ENCODE peak calls at places on chromosomes 3 and 15, in six cellular contexts. One of them, this sample, is unnamed.

GRCh38 chr15:87477759-87478687 is 778.5 kb downstream of the NTRK3 start:
- DNase-seq in stimulated activated CD4-positive, alpha-beta T cell treated with anti-CD3 and anti-CD28 coated beads, TNF-alpha, amount 100 ng/mL, for 4 hours: no peak
- DNase-seq in amniotic epithelial cell: peak
- DNase-seq in progenitor cell of endocrine pancreas: no peak
- DNase-seq in T-helper 9 cell: no peak
- DNase-seq in NCI-H2029: peak
- DNase-seq in this sample: peak

GRCh38 chr15:88535100-88535499 is 11.4 kb downstream of the DET1 start:
- DNase-seq in stimulated activated CD4-positive, alpha-beta T cell treated with anti-CD3 and anti-CD28 coated beads, TNF-alpha, amount 100 ng/mL, for 4 hours: no peak
- DNase-seq in amniotic epithelial cell: peak
- DNase-seq in progenitor cell of endocrine pancreas: no peak
- DNase-seq in T-helper 9 cell: no peak
- DNase-seq in NCI-H2029: no peak
- DNase-seq in this sample: no peak

GRCh38 chr3:43638594-43639447 is 17.0 kb upstream of the ANO10 start:
- DNase-seq in stimulated activated CD4-positive, alpha-beta T cell treated with anti-CD3 and anti-CD28 coated beads, TNF-alpha, amount 100 ng/mL, for 4 hours: no peak
- DNase-seq in amniotic epithelial cell: peak
- DNase-seq in progenitor cell of endocrine pancreas: no peak
- DNase-seq in T-helper 9 cell: peak
- DNase-seq in NCI-H2029: peak
- DNase-seq in this sample: peak

GRCh38 chr15:67114846-67115521 is 49.6 kb downstream of the SMAD3 start:
- DNase-seq in stimulated activated CD4-positive, alpha-beta T cell treated with anti-CD3 and anti-CD28 coated beads, TNF-alpha, amount 100 ng/mL, for 4 hours: no peak
- DNase-seq in amniotic epithelial cell: no peak
- DNase-seq in progenitor cell of endocrine pancreas: no peak
- DNase-seq in T-helper 9 cell: no peak
- DNase-seq in NCI-H2029: no peak
- DNase-seq in this sample: no peak

GRCh38 chr3:73623996-73624362 is 762 bp downstream of the PDZRN3 start:
- DNase-seq in stimulated activated CD4-positive, alpha-beta T cell treated with anti-CD3 and anti-CD28 coated beads, TNF-alpha, amount 100 ng/mL, for 4 hours: no peak
- DNase-seq in amniotic epithelial cell: peak
- DNase-seq in progenitor cell of endocrine pancreas: peak
- DNase-seq in T-helper 9 cell: no peak
- DNase-seq in NCI-H2029: no peak
- DNase-seq in this sample: no peak

GRCh38 chr3:58236527-58237237 is 910 bp upstream of the ABHD6 start:
- DNase-seq in stimulated activated CD4-positive, alpha-beta T cell treated with anti-CD3 and anti-CD28 coated beads, TNF-alpha, amount 100 ng/mL, for 4 hours: no peak
- DNase-seq in amniotic epithelial cell: no peak
- DNase-seq in progenitor cell of endocrine pancreas: no peak
- DNase-seq in T-helper 9 cell: no peak
- DNase-seq in NCI-H2029: no peak
- DNase-seq in this sample: no peak

GRCh38 chr3:113431811-113432210 is 9.5 kb downstream of the CFAP44 start:
- DNase-seq in stimulated activated CD4-positive, alpha-beta T cell treated with anti-CD3 and anti-CD28 coated beads, TNF-alpha, amount 100 ng/mL, for 4 hours: no peak
- DNase-seq in amniotic epithelial cell: peak
- DNase-seq in progenitor cell of endocrine pancreas: no peak
- DNase-seq in T-helper 9 cell: no peak
- DNase-seq in NCI-H2029: no peak
- DNase-seq in this sample: no peak

GRCh38 chr3:137171834-137172603 is 214.2 kb downstream of the IL20RB start:
- DNase-seq in stimulated activated CD4-positive, alpha-beta T cell treated with anti-CD3 and anti-CD28 coated beads, TNF-alpha, amount 100 ng/mL, for 4 hours: no peak
- DNase-seq in amniotic epithelial cell: no peak
- DNase-seq in progenitor cell of endocrine pancreas: no peak
- DNase-seq in T-helper 9 cell: no peak
- DNase-seq in NCI-H2029: no peak
- DNase-seq in this sample: no peak

GRCh38 chr3:99366663-99367429 is 271.5 kb upstream of the COL8A1 start:
- DNase-seq in stimulated activated CD4-positive, alpha-beta T cell treated with anti-CD3 and anti-CD28 coated beads, TNF-alpha, amount 100 ng/mL, for 4 hours: no peak
- DNase-seq in amniotic epithelial cell: no peak
- DNase-seq in progenitor cell of endocrine pancreas: no peak
- DNase-seq in T-helper 9 cell: no peak
- DNase-seq in NCI-H2029: no peak
- DNase-seq in this sample: no peak

GRCh38 chr3:171407746-171408145 is 52.5 kb downstream of the TNIK start:
- DNase-seq in stimulated activated CD4-positive, alpha-beta T cell treated with anti-CD3 and anti-CD28 coated beads, TNF-alpha, amount 100 ng/mL, for 4 hours: no peak
- DNase-seq in amniotic epithelial cell: peak
- DNase-seq in progenitor cell of endocrine pancreas: no peak
- DNase-seq in T-helper 9 cell: no peak
- DNase-seq in NCI-H2029: no peak
- DNase-seq in this sample: peak

GRCh38 chr3:36166477-36166876 is 213.8 kb upstream of the STAC start:
- DNase-seq in stimulated activated CD4-positive, alpha-beta T cell treated with anti-CD3 and anti-CD28 coated beads, TNF-alpha, amount 100 ng/mL, for 4 hours: no peak
- DNase-seq in amniotic epithelial cell: no peak
- DNase-seq in progenitor cell of endocrine pancreas: no peak
- DNase-seq in T-helper 9 cell: no peak
- DNase-seq in NCI-H2029: no peak
- DNase-seq in this sample: peak

GRCh38 chr15:76147906-76148553 is 88.2 kb downstream of the TMEM266 start:
- DNase-seq in stimulated activated CD4-positive, alpha-beta T cell treated with anti-CD3 and anti-CD28 coated beads, TNF-alpha, amount 100 ng/mL, for 4 hours: peak
- DNase-seq in amniotic epithelial cell: peak
- DNase-seq in progenitor cell of endocrine pancreas: peak
- DNase-seq in T-helper 9 cell: peak
- DNase-seq in NCI-H2029: no peak
- DNase-seq in this sample: peak

GRCh38 chr3:122358633-122359032 is 24.4 kb downstream of the MIX23 start:
- DNase-seq in stimulated activated CD4-positive, alpha-beta T cell treated with anti-CD3 and anti-CD28 coated beads, TNF-alpha, amount 100 ng/mL, for 4 hours: no peak
- DNase-seq in amniotic epithelial cell: no peak
- DNase-seq in progenitor cell of endocrine pancreas: no peak
- DNase-seq in T-helper 9 cell: no peak
- DNase-seq in NCI-H2029: no peak
- DNase-seq in this sample: no peak

GRCh38 chr3:117036259-117036799 is 326.8 kb downstream of the TUSC7 start:
- DNase-seq in stimulated activated CD4-positive, alpha-beta T cell treated with anti-CD3 and anti-CD28 coated beads, TNF-alpha, amount 100 ng/mL, for 4 hours: no peak
- DNase-seq in amniotic epithelial cell: peak
- DNase-seq in progenitor cell of endocrine pancreas: no peak
- DNase-seq in T-helper 9 cell: no peak
- DNase-seq in NCI-H2029: no peak
- DNase-seq in this sample: no peak

GRCh38 chr3:138442433-138442832 is 8.0 kb downstream of the ESYT3 start:
- DNase-seq in stimulated activated CD4-positive, alpha-beta T cell treated with anti-CD3 and anti-CD28 coated beads, TNF-alpha, amount 100 ng/mL, for 4 hours: no peak
- DNase-seq in amniotic epithelial cell: peak
- DNase-seq in progenitor cell of endocrine pancreas: no peak
- DNase-seq in T-helper 9 cell: no peak
- DNase-seq in NCI-H2029: no peak
- DNase-seq in this sample: peak

GRCh38 chr15:65032823-65033537 is 3.5 kb upstream of the MTFMT start:
- DNase-seq in stimulated activated CD4-positive, alpha-beta T cell treated with anti-CD3 and anti-CD28 coated beads, TNF-alpha, amount 100 ng/mL, for 4 hours: no peak
- DNase-seq in amniotic epithelial cell: peak
- DNase-seq in progenitor cell of endocrine pancreas: peak
- DNase-seq in T-helper 9 cell: peak
- DNase-seq in NCI-H2029: no peak
- DNase-seq in this sample: peak

GRCh38 chr3:101128786-101129185 is 135.6 kb upstream of the ABI3BP start:
- DNase-seq in stimulated activated CD4-positive, alpha-beta T cell treated with anti-CD3 and anti-CD28 coated beads, TNF-alpha, amount 100 ng/mL, for 4 hours: no peak
- DNase-seq in amniotic epithelial cell: no peak
- DNase-seq in progenitor cell of endocrine pancreas: no peak
- DNase-seq in T-helper 9 cell: no peak
- DNase-seq in NCI-H2029: no peak
- DNase-seq in this sample: no peak

GRCh38 chr3:158382479-158382878 is 188.5 kb upstream of the MLF1 start:
- DNase-seq in stimulated activated CD4-positive, alpha-beta T cell treated with anti-CD3 and anti-CD28 coated beads, TNF-alpha, amount 100 ng/mL, for 4 hours: no peak
- DNase-seq in amniotic epithelial cell: no peak
- DNase-seq in progenitor cell of endocrine pancreas: no peak
- DNase-seq in T-helper 9 cell: no peak
- DNase-seq in NCI-H2029: no peak
- DNase-seq in this sample: no peak

GRCh38 chr15:33341943-33342342 is 31.2 kb downstream of the RYR3 start:
- DNase-seq in stimulated activated CD4-positive, alpha-beta T cell treated with anti-CD3 and anti-CD28 coated beads, TNF-alpha, amount 100 ng/mL, for 4 hours: no peak
- DNase-seq in amniotic epithelial cell: no peak
- DNase-seq in progenitor cell of endocrine pancreas: no peak
- DNase-seq in T-helper 9 cell: no peak
- DNase-seq in NCI-H2029: no peak
- DNase-seq in this sample: no peak

GRCh38 chr15:38895326-38896282 is 331.0 kb upstream of the RASGRP1 start:
- DNase-seq in stimulated activated CD4-positive, alpha-beta T cell treated with anti-CD3 and anti-CD28 coated beads, TNF-alpha, amount 100 ng/mL, for 4 hours: no peak
- DNase-seq in amniotic epithelial cell: peak
- DNase-seq in progenitor cell of endocrine pancreas: no peak
- DNase-seq in T-helper 9 cell: no peak
- DNase-seq in NCI-H2029: no peak
- DNase-seq in this sample: peak

GRCh38 chr3:194497799-194498575 is 11.2 kb upstream of the ATP13A3 start:
- DNase-seq in stimulated activated CD4-positive, alpha-beta T cell treated with anti-CD3 and anti-CD28 coated beads, TNF-alpha, amount 100 ng/mL, for 4 hours: no peak
- DNase-seq in amniotic epithelial cell: no peak
- DNase-seq in progenitor cell of endocrine pancreas: no peak
- DNase-seq in T-helper 9 cell: no peak
- DNase-seq in NCI-H2029: no peak
- DNase-seq in this sample: no peak

GRCh38 chr3:197454014-197454413 is 101.8 kb downstream of the BDH1 start:
- DNase-seq in stimulated activated CD4-positive, alpha-beta T cell treated with anti-CD3 and anti-CD28 coated beads, TNF-alpha, amount 100 ng/mL, for 4 hours: no peak
- DNase-seq in amniotic epithelial cell: no peak
- DNase-seq in progenitor cell of endocrine pancreas: no peak
- DNase-seq in T-helper 9 cell: no peak
- DNase-seq in NCI-H2029: no peak
- DNase-seq in this sample: no peak

GRCh38 chr3:26091096-26091495 is 301.2 kb downstream of the OXSM start:
- DNase-seq in stimulated activated CD4-positive, alpha-beta T cell treated with anti-CD3 and anti-CD28 coated beads, TNF-alpha, amount 100 ng/mL, for 4 hours: no peak
- DNase-seq in amniotic epithelial cell: no peak
- DNase-seq in progenitor cell of endocrine pancreas: no peak
- DNase-seq in T-helper 9 cell: no peak
- DNase-seq in NCI-H2029: no peak
- DNase-seq in this sample: no peak

GRCh38 chr3:157066335-157067071 is 93.4 kb downstream of the CCNL1 start:
- DNase-seq in stimulated activated CD4-positive, alpha-beta T cell treated with anti-CD3 and anti-CD28 coated beads, TNF-alpha, amount 100 ng/mL, for 4 hours: no peak
- DNase-seq in amniotic epithelial cell: peak
- DNase-seq in progenitor cell of endocrine pancreas: no peak
- DNase-seq in T-helper 9 cell: no peak
- DNase-seq in NCI-H2029: no peak
- DNase-seq in this sample: no peak

GRCh38 chr3:113552851-113553250 is 20.5 kb downstream of the SIDT1 start:
- DNase-seq in stimulated activated CD4-positive, alpha-beta T cell treated with anti-CD3 and anti-CD28 coated beads, TNF-alpha, amount 100 ng/mL, for 4 hours: no peak
- DNase-seq in amniotic epithelial cell: no peak
- DNase-seq in progenitor cell of endocrine pancreas: no peak
- DNase-seq in T-helper 9 cell: no peak
- DNase-seq in NCI-H2029: no peak
- DNase-seq in this sample: no peak

GRCh38 chr15:57165992-57166391 is 210.3 kb upstream of the CGNL1 start:
- DNase-seq in stimulated activated CD4-positive, alpha-beta T cell treated with anti-CD3 and anti-CD28 coated beads, TNF-alpha, amount 100 ng/mL, for 4 hours: no peak
- DNase-seq in amniotic epithelial cell: peak
- DNase-seq in progenitor cell of endocrine pancreas: no peak
- DNase-seq in T-helper 9 cell: no peak
- DNase-seq in NCI-H2029: no peak
- DNase-seq in this sample: peak

GRCh38 chr3:40187945-40188344 is 121.6 kb upstream of the EIF1B start:
- DNase-seq in stimulated activated CD4-positive, alpha-beta T cell treated with anti-CD3 and anti-CD28 coated beads, TNF-alpha, amount 100 ng/mL, for 4 hours: no peak
- DNase-seq in amniotic epithelial cell: no peak
- DNase-seq in progenitor cell of endocrine pancreas: no peak
- DNase-seq in T-helper 9 cell: no peak
- DNase-seq in NCI-H2029: no peak
- DNase-seq in this sample: no peak

GRCh38 chr15:75578206-75578947 is 738 bp downstream of the PTPN9 start:
- DNase-seq in stimulated activated CD4-positive, alpha-beta T cell treated with anti-CD3 and anti-CD28 coated beads, TNF-alpha, amount 100 ng/mL, for 4 hours: no peak
- DNase-seq in amniotic epithelial cell: no peak
- DNase-seq in progenitor cell of endocrine pancreas: peak
- DNase-seq in T-helper 9 cell: peak
- DNase-seq in NCI-H2029: no peak
- DNase-seq in this sample: no peak

GRCh38 chr3:58640700-58641372 is 25.7 kb downstream of the FAM3D start:
- DNase-seq in stimulated activated CD4-positive, alpha-beta T cell treated with anti-CD3 and anti-CD28 coated beads, TNF-alpha, amount 100 ng/mL, for 4 hours: peak
- DNase-seq in amniotic epithelial cell: peak
- DNase-seq in progenitor cell of endocrine pancreas: peak
- DNase-seq in T-helper 9 cell: peak
- DNase-seq in NCI-H2029: peak
- DNase-seq in this sample: peak

GRCh38 chr3:141412936-141413354 is 44.6 kb downstream of the ZBTB38 start:
- DNase-seq in stimulated activated CD4-positive, alpha-beta T cell treated with anti-CD3 and anti-CD28 coated beads, TNF-alpha, amount 100 ng/mL, for 4 hours: no peak
- DNase-seq in amniotic epithelial cell: peak
- DNase-seq in progenitor cell of endocrine pancreas: no peak
- DNase-seq in T-helper 9 cell: no peak
- DNase-seq in NCI-H2029: peak
- DNase-seq in this sample: peak

GRCh38 chr15:75720787-75721461 is 8.3 kb upstream of the CSPG4 start:
- DNase-seq in stimulated activated CD4-positive, alpha-beta T cell treated with anti-CD3 and anti-CD28 coated beads, TNF-alpha, amount 100 ng/mL, for 4 hours: no peak
- DNase-seq in amniotic epithelial cell: no peak
- DNase-seq in progenitor cell of endocrine pancreas: no peak
- DNase-seq in T-helper 9 cell: no peak
- DNase-seq in NCI-H2029: peak
- DNase-seq in this sample: peak

GRCh38 chr15:90165659-90166489 is 35.3 kb upstream of the SEMA4B start:
- DNase-seq in stimulated activated CD4-positive, alpha-beta T cell treated with anti-CD3 and anti-CD28 coated beads, TNF-alpha, amount 100 ng/mL, for 4 hours: no peak
- DNase-seq in amniotic epithelial cell: peak
- DNase-seq in progenitor cell of endocrine pancreas: no peak
- DNase-seq in T-helper 9 cell: no peak
- DNase-seq in NCI-H2029: peak
- DNase-seq in this sample: peak

GRCh38 chr3:109018828-109019227 is 65.1 kb upstream of the GUCA1C start:
- DNase-seq in stimulated activated CD4-positive, alpha-beta T cell treated with anti-CD3 and anti-CD28 coated beads, TNF-alpha, amount 100 ng/mL, for 4 hours: no peak
- DNase-seq in amniotic epithelial cell: no peak
- DNase-seq in progenitor cell of endocrine pancreas: no peak
- DNase-seq in T-helper 9 cell: no peak
- DNase-seq in NCI-H2029: no peak
- DNase-seq in this sample: no peak

GRCh38 chr3:139764936-139765335 is 87.2 kb upstream of the NMNAT3 start:
- DNase-seq in stimulated activated CD4-positive, alpha-beta T cell treated with anti-CD3 and anti-CD28 coated beads, TNF-alpha, amount 100 ng/mL, for 4 hours: no peak
- DNase-seq in amniotic epithelial cell: peak
- DNase-seq in progenitor cell of endocrine pancreas: no peak
- DNase-seq in T-helper 9 cell: no peak
- DNase-seq in NCI-H2029: no peak
- DNase-seq in this sample: peak

GRCh38 chr3:12042638-12043037 is 38.5 kb downstream of the SYN2 start:
- DNase-seq in stimulated activated CD4-positive, alpha-beta T cell treated with anti-CD3 and anti-CD28 coated beads, TNF-alpha, amount 100 ng/mL, for 4 hours: no peak
- DNase-seq in amniotic epithelial cell: no peak
- DNase-seq in progenitor cell of endocrine pancreas: no peak
- DNase-seq in T-helper 9 cell: no peak
- DNase-seq in NCI-H2029: no peak
- DNase-seq in this sample: no peak

GRCh38 chr15:48072941-48073340 is 47.8 kb upstream of the SLC24A5 start:
- DNase-seq in stimulated activated CD4-positive, alpha-beta T cell treated with anti-CD3 and anti-CD28 coated beads, TNF-alpha, amount 100 ng/mL, for 4 hours: no peak
- DNase-seq in amniotic epithelial cell: no peak
- DNase-seq in progenitor cell of endocrine pancreas: no peak
- DNase-seq in T-helper 9 cell: no peak
- DNase-seq in NCI-H2029: no peak
- DNase-seq in this sample: no peak

GRCh38 chr3:155317211-155317610 is 23.7 kb upstream of the STRIT1 start:
- DNase-seq in stimulated activated CD4-positive, alpha-beta T cell treated with anti-CD3 and anti-CD28 coated beads, TNF-alpha, amount 100 ng/mL, for 4 hours: no peak
- DNase-seq in amniotic epithelial cell: no peak
- DNase-seq in progenitor cell of endocrine pancreas: no peak
- DNase-seq in T-helper 9 cell: no peak
- DNase-seq in NCI-H2029: no peak
- DNase-seq in this sample: no peak

GRCh38 chr3:100761211-100761921 is 52.1 kb downstream of the TFG start:
- DNase-seq in stimulated activated CD4-positive, alpha-beta T cell treated with anti-CD3 and anti-CD28 coated beads, TNF-alpha, amount 100 ng/mL, for 4 hours: no peak
- DNase-seq in amniotic epithelial cell: no peak
- DNase-seq in progenitor cell of endocrine pancreas: no peak
- DNase-seq in T-helper 9 cell: no peak
- DNase-seq in NCI-H2029: no peak
- DNase-seq in this sample: no peak

GRCh38 chr3:60645801-60646200 is 605.5 kb downstream of the FHIT start:
- DNase-seq in stimulated activated CD4-positive, alpha-beta T cell treated with anti-CD3 and anti-CD28 coated beads, TNF-alpha, amount 100 ng/mL, for 4 hours: no peak
- DNase-seq in amniotic epithelial cell: no peak
- DNase-seq in progenitor cell of endocrine pancreas: no peak
- DNase-seq in T-helper 9 cell: no peak
- DNase-seq in NCI-H2029: no peak
- DNase-seq in this sample: no peak

GRCh38 chr3:194196876-194197275 is 60.9 kb downstream of the HES1 start:
- DNase-seq in stimulated activated CD4-positive, alpha-beta T cell treated with anti-CD3 and anti-CD28 coated beads, TNF-alpha, amount 100 ng/mL, for 4 hours: no peak
- DNase-seq in amniotic epithelial cell: no peak
- DNase-seq in progenitor cell of endocrine pancreas: no peak
- DNase-seq in T-helper 9 cell: no peak
- DNase-seq in NCI-H2029: no peak
- DNase-seq in this sample: no peak

This sample was measured in NCI-H226.